ENCODE peak calls at places on chromosomes 2 and 18, in seven cellular contexts. L is A549, T is OCI-LY7, R is Peyer's patch, F is ovary, Q is adipocyte, I is SJSA1. Y is an unnamed sample.
A peak's percentile ranks its signal among the peaks of the same experiment; 100 is the strongest.

GRCh38 chr2:19425419-19425818 is 67.0 kb upstream of the OSR1 start:
- DNase-seq in L (no peak), T (no peak), R (no peak), F (no peak), Q (peak; percentile 61), I (no peak), Y (no peak)

GRCh38 chr18:9792565-9793226 is 84.6 kb downstream of the RAB31 start:
- DNase-seq in L (no peak), T (peak; percentile 27), R (no peak), F (no peak), Q (no peak), I (no peak), Y (no peak)

GRCh38 chr2:30437809-30438548 is 9.1 kb upstream of the LCLAT1 start:
- DNase-seq in L (no peak), T (no peak), R (no peak), F (no peak), Q (no peak), I (no peak), Y (no peak)

GRCh38 chr2:86753606-86754005 is 33.5 kb downstream of the RMND5A start:
- DNase-seq in L (no peak), T (no peak), R (no peak), F (no peak), Q (no peak), I (no peak), Y (no peak)

GRCh38 chr2:70984228-70984575 is 5.8 kb downstream of the ANKRD53 start:
- DNase-seq in L (no peak), T (no peak), R (no peak), F (no peak), Q (no peak), I (peak; percentile 3), Y (no peak)

GRCh38 chr2:58235170-58235569 is 6.0 kb downstream of the FANCL start:
- DNase-seq in L (no peak), T (no peak), R (no peak), F (no peak), Q (no peak), I (no peak), Y (no peak)

GRCh38 chr2:121408641-121409040 is 122.0 kb upstream of the RNU4ATAC start:
- DNase-seq in L (no peak), T (no peak), R (no peak), F (no peak), Q (peak; percentile 42), I (no peak), Y (no peak)

GRCh38 chr2:64865073-64865830 is 123.9 kb upstream of the SLC1A4 start:
- DNase-seq in L (peak; percentile 76), T (peak; percentile 76), R (peak; percentile 67), F (peak; percentile 63), Q (peak; percentile 90), I (peak; percentile 65), Y (peak; percentile 57)

GRCh38 chr2:102070058-102070642 is 72.4 kb upstream of the IL1R1 start:
- DNase-seq in L (peak; percentile 66), T (no peak), R (peak; percentile 34), F (peak; percentile 60), Q (no peak), I (no peak), Y (no peak)

GRCh38 chr2:68698567-68699377 is 35.8 kb upstream of the ARHGAP25 start:
- DNase-seq in L (no peak), T (no peak), R (no peak), F (no peak), Q (no peak), I (no peak), Y (no peak)

GRCh38 chr2:68692511-68692910 is 42.1 kb upstream of the ARHGAP25 start:
- DNase-seq in L (no peak), T (no peak), R (no peak), F (no peak), Q (no peak), I (no peak), Y (no peak)

GRCh38 chr2:68693947-68694346 is 40.7 kb upstream of the ARHGAP25 start:
- DNase-seq in L (no peak), T (no peak), R (no peak), F (no peak), Q (no peak), I (no peak), Y (no peak)

GRCh38 chr2:68696554-68696953 is 38.1 kb upstream of the ARHGAP25 start:
- DNase-seq in L (no peak), T (no peak), R (no peak), F (no peak), Q (no peak), I (no peak), Y (no peak)

GRCh38 chr2:68695971-68696370 is 38.6 kb upstream of the ARHGAP25 start:
- DNase-seq in L (no peak), T (no peak), R (no peak), F (no peak), Q (no peak), I (no peak), Y (no peak)
- H3K9me3 ChIP-seq in L (peaks cover 25% of the 10 kb centered on the region), T (peaks cover 33% of the 10 kb centered on the region), R (no peaks in the 10 kb centered on the region), F (no peaks in the 10 kb centered on the region), Q (peaks cover 29% of the 10 kb centered on the region), I (peaks cover 4% of the 10 kb centered on the region), Y (no peaks in the 10 kb centered on the region)

DNA sequence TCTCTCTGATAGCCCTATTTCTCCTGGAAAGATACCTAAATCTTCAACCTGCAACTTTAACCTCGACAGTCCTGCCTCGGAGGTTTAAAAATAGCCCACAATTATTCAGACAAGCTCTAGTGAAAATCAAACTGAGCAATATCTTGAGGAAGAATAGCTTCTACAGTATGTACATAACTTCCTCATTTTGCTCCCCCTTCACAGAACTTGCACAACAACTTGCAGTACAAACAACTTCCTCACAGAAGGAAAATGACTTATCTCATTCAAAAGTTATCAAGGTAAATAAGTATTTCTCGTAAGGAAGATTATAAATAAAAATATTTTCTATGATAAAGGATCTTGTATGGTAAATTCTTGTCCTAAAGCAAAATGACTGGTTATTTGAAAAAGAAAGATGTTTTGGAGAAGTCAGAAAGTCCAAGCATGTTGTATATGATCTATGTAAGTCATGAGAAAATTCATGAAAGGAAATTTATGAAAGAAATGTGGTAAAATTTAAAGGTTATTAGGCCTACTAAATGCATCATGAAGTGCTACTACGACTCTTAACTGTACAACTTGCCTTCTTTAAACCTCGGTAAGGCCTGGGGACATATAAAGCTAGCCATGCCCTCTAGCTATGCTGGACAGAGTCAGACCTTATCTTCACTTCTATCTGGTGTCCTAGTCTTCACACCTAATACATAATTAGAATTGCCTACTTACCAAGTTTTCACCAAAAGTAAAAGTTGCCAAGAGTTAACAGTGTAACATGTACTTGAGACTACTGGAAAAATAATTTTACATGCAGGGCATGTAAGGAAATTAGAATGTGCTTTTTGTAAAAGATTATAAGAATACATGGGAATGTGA is 394.5 kb downstream of the DLGAP1 start:
- DNase-seq in L (no peak), T (peak; percentile 31), R (no peak), F (no peak), Q (no peak), I (no peak), Y (no peak)
- H3K9me3 ChIP-seq in L (peaks cover 20% of the 10 kb centered on the region), T (peaks cover 32% of the 10 kb centered on the region), R (no peaks in the 10 kb centered on the region), F (no peaks in the 10 kb centered on the region), Q (peaks cover 30% of the 10 kb centered on the region), I (no peaks in the 10 kb centered on the region), Y (no peaks in the 10 kb centered on the region)

GRCh38 chr2:103734911-103735310 is 973.1 kb downstream of the TMEM182 start:
- DNase-seq in L (no peak), T (no peak), R (no peak), F (no peak), Q (no peak), I (no peak), Y (no peak)
- H3K9me3 ChIP-seq in L (no peaks in the 10 kb centered on the region), T (no peaks in the 10 kb centered on the region), R (no peaks in the 10 kb centered on the region), F (no peaks in the 10 kb centered on the region), Q (peaks cover 18% of the 10 kb centered on the region), I (no peaks in the 10 kb centered on the region), Y (no peaks in the 10 kb centered on the region)

DNA sequence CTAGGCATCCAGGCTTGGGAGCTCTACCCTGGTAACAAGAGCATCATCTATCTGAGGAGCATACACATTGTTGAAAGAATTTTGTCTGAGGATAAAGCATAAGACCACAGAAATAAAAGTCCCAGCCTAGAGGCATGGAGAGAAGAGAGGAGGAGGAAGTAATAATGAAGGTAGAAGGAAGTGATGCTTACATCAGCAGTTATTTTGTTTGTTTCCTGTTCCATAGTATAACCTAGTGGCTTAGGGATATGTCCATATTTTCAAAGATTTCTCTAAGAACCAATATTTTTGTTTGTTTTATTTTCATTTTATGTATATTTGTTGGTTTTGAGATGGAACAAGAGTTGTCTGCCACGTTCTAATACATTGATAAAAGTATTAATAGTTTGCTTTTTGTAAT is 407.4 kb upstream of the SETBP1 start:
- DNase-seq in L (no peak), T (no peak), R (no peak), F (no peak), Q (no peak), I (no peak), Y (no peak)
- H3K9me3 ChIP-seq in L (no peaks in the 10 kb centered on the region), T (no peaks in the 10 kb centered on the region), R (no peaks in the 10 kb centered on the region), F (no peaks in the 10 kb centered on the region), Q (no peaks in the 10 kb centered on the region), I (no peaks in the 10 kb centered on the region), Y (no peaks in the 10 kb centered on the region)

GRCh38 chr2:231769170-231770136 is 11.6 kb downstream of the PDE6D start:
- DNase-seq in L (no peak), T (no peak), R (no peak), F (no peak), Q (no peak), I (no peak), Y (no peak)
- H3K9me3 ChIP-seq in L (no peaks in the 10 kb centered on the region), T (no peaks in the 10 kb centered on the region), R (no peaks in the 10 kb centered on the region), F (no peaks in the 10 kb centered on the region), Q (no peaks in the 10 kb centered on the region), I (no peaks in the 10 kb centered on the region), Y (no peaks in the 10 kb centered on the region)

DNA sequence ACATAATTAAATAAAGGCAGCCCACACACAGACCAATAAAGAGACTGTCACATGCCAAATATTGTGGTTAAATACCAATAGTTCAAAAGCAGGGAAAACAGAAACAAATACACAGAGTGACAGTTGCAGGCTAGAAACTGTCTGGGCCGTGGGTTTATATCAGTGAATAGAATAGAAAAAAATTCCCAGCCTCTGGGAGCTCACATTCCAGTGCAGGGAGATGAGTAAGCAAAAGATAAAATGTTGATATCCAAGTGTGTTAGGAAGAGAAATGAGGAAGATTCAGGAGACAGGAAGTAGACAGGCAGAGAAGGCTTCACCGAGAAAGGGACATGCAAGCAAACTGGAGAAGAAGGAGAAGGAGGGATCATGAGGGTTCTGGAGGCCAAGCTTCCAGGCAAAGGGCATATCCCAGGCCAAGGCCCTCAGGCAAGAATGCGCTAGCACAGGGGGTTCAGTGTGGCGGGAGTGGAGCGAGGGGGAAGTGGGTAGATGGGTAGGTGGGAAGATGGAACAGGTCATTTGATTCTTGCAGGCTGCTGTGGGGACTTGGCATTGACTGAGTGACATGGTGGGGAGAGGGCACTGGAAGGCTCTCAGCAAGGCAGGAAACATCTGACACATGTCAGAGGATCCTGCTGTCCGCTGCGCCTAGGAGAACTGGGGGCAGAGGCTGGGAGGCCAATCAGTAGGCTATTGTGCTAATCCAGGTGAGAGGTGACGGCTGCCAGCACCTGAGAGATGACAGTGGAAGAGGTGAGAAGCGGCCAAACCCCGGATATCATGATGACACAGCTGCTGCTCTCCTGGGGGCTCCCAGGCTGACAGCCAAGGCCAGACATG is 89.2 kb downstream of the ZBTB7C start:
- DNase-seq in L (no peak), T (no peak), R (no peak), F (no peak), Q (peak; percentile 31), I (peak; percentile 56), Y (no peak)
- H3K9me3 ChIP-seq in L (no peaks in the 10 kb centered on the region), T (no peaks in the 10 kb centered on the region), R (no peaks in the 10 kb centered on the region), F (no peaks in the 10 kb centered on the region), Q (no peaks in the 10 kb centered on the region), I (no peaks in the 10 kb centered on the region), Y (no peaks in the 10 kb centered on the region)

DNA sequence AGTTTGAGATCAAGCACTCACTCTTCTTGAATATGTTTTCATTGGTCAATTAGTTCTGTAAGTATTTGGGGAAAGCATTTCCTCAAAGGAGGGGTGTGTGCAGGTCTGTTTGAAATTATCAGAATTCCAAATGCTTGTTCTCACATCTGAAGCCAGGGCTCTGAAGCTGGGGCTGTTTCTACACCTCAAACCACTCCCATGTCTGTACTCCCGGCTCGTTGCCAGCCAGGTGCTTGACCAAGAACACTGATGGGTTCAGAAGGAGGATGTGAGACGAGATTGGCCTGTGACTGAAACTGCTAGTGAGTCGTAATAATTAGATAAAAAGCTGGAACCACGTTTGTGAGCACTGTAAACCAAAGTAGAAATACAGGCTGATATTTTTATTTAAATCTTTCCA is 356.5 kb upstream of the SALL3 start:
- DNase-seq in L (no peak), T (peak; percentile 48), R (no peak), F (no peak), Q (no peak), I (no peak), Y (no peak)
- H3K9me3 ChIP-seq in L (no peaks in the 10 kb centered on the region), T (no peaks in the 10 kb centered on the region), R (no peaks in the 10 kb centered on the region), F (no peaks in the 10 kb centered on the region), Q (no peaks in the 10 kb centered on the region), I (peaks cover 8% of the 10 kb centered on the region), Y (no peaks in the 10 kb centered on the region)

Y was measured in T-helper 17 cell.